ENCODE peak calls at places on chromosomes 6 and 20, in six cellular contexts. F, O, T, N, M and Z are unnamed samples.

GRCh38 chr6:64280569-64280968 is 645.0 kb downstream of the PHF3 start:
- DNase-seq in F (no peak), O (peak; percentile 29), T (no peak), N (no peak), M (peak; percentile 6), Z (peak; percentile 10)

GRCh38 chr20:46483879-46484278 is 29.5 kb downstream of the ZNF334 start:
- DNase-seq in F (no peak), O (no peak), T (no peak), N (no peak), M (no peak), Z (no peak)

GRCh38 chr6:166559211-166559610 is 27.3 kb downstream of the RAMACL start:
- DNase-seq in F (no peak), O (no peak), T (no peak), N (no peak), M (no peak), Z (no peak)

GRCh38 chr20:44264287-44264686 is 17.2 kb downstream of the GDAP1L1 start:
- DNase-seq in F (no peak), O (no peak), T (no peak), N (no peak), M (no peak), Z (no peak)

GRCh38 chr6:108650781-108651180 is 90.1 kb downstream of the FOXO3 start:
- DNase-seq in F (no peak), O (peak; percentile 26), T (no peak), N (no peak), M (no peak), Z (no peak)

GRCh38 chr20:2101057-2101934 is at the start of gene STK35:
- DNase-seq in F (peak; percentile 81), O (peak; percentile 87), T (no peak), N (peak; percentile 27), M (peak; percentile 86), Z (peak; percentile 82)

GRCh38 chr6:142635130-142635529 is 309.8 kb downstream of the HIVEP2 start:
- DNase-seq in F (no peak), O (no peak), T (no peak), N (no peak), M (no peak), Z (no peak)

GRCh38 chr20:46564241-46564957 is 13.9 kb upstream of the OCSTAMP start:
- DNase-seq in F (no peak), O (no peak), T (no peak), N (no peak), M (no peak), Z (no peak)

GRCh38 chr6:41306187-41306854 is 19.8 kb upstream of the TREM1 start:
- DNase-seq in F (no peak), O (peak; percentile 69), T (no peak), N (no peak), M (peak; percentile 52), Z (peak; percentile 57)

GRCh38 chr6:130749402-130749801 is 77.8 kb upstream of the SMLR1 start:
- DNase-seq in F (no peak), O (peak; percentile 13), T (no peak), N (no peak), M (peak; percentile 5), Z (no peak)

GRCh38 chr6:18509871-18510643 is 122.9 kb downstream of the RNF144B start:
- DNase-seq in F (no peak), O (no peak), T (no peak), N (no peak), M (no peak), Z (no peak)

GRCh38 chr6:73610444-73611275 is 43.1 kb downstream of the SLC17A5 start:
- DNase-seq in F (no peak), O (peak; percentile 50), T (no peak), N (no peak), M (peak; percentile 38), Z (peak; percentile 47)

GRCh38 chr20:61176874-61177273 is 75.2 kb upstream of the CDH4 start:
- DNase-seq in F (no peak), O (no peak), T (no peak), N (no peak), M (no peak), Z (no peak)

GRCh38 chr6:161186173-161186769 is 87.6 kb downstream of the AGPAT4 start:
- DNase-seq in F (no peak), O (no peak), T (peak; percentile 88), N (no peak), M (peak; percentile 18), Z (no peak)

GRCh38 chr20:50304883-50305635 is 114.4 kb downstream of the CEBPB start:
- DNase-seq in F (no peak), O (no peak), T (peak; percentile 69), N (no peak), M (no peak), Z (no peak)

GRCh38 chr6:113645576-113645970 is 211.6 kb upstream of the MARCKS start:
- DNase-seq in F (no peak), O (peak; percentile 78), T (no peak), N (no peak), M (peak; percentile 65), Z (no peak)

GRCh38 chr6:26199773-26200728 is 112.8 kb downstream of the HFE start:
- DNase-seq in F (no peak), O (no peak), T (peak; percentile 64), N (no peak), M (no peak), Z (no peak)

GRCh38 chr6:35173068-35174042 is 32.2 kb upstream of the TCP11 start:
- DNase-seq in F (no peak), O (peak; percentile 37), T (no peak), N (no peak), M (no peak), Z (no peak)

GRCh38 chr6:2921520-2922115 is 18.5 kb upstream of the SERPINB9 start:
- DNase-seq in F (no peak), O (no peak), T (no peak), N (no peak), M (no peak), Z (no peak)

GRCh38 chr6:89951574-89952360 is 57.5 kb downstream of the GJA10 start:
- DNase-seq in F (no peak), O (no peak), T (no peak), N (no peak), M (no peak), Z (no peak)
- TF ChIP-seq CTCF in F (no peak), O (no peak), T (no peak), N (no peak), M (no peak), Z (no peak)

DNA sequence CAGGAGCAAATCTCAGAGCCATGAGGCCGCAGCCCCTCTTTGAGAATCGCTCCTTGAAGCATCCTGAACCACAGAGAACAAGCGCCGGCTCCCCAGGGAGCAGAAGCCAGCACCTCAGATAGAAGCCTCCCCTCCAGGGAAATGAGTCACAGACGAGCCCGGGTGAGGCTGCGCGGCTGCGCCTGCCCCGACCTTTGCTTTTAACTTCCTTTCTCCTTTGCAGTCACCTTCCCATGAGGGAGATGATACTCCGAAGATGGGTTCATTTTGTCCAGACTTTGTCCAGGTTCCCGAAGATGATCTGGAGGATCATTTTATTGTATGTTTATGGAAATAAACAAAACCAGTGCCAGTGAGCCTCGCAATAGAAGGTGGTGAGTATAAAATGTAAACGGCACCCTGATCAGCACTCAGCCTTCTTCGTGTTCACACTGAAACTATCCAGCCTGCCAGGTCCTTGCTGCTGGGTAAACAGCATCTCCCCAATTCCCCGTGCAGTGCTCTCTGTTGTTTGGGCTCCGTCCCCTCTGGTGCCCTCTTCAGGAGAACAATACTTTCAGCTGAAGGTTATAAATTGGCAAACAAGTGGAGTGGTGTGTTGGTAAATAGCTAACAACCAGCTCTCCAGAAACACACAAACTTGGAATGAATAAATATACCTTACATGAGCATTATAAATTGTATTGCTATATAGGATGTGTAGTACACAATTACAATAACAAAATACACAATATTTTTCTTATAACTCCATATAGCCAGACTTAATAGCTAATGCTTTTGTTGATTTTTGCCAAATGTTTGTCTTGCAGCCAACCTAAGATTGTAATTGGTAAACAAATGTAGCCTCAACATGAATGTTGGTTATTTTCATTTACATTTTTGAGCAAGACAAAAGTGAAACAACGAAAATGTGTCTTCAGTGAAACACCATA is 41.4 kb upstream of the TMEM181 start:
- DNase-seq in F (no peak), O (peak; percentile 93), T (no peak), N (peak; percentile 64), M (peak; percentile 72), Z (peak; percentile 81)
- TF ChIP-seq CTCF in F (peak; percentile 44), O (peak; percentile 68), T (peak; percentile 42), N (peak; percentile 62), M (peak; percentile 58), Z (peak; percentile 40)

DNA sequence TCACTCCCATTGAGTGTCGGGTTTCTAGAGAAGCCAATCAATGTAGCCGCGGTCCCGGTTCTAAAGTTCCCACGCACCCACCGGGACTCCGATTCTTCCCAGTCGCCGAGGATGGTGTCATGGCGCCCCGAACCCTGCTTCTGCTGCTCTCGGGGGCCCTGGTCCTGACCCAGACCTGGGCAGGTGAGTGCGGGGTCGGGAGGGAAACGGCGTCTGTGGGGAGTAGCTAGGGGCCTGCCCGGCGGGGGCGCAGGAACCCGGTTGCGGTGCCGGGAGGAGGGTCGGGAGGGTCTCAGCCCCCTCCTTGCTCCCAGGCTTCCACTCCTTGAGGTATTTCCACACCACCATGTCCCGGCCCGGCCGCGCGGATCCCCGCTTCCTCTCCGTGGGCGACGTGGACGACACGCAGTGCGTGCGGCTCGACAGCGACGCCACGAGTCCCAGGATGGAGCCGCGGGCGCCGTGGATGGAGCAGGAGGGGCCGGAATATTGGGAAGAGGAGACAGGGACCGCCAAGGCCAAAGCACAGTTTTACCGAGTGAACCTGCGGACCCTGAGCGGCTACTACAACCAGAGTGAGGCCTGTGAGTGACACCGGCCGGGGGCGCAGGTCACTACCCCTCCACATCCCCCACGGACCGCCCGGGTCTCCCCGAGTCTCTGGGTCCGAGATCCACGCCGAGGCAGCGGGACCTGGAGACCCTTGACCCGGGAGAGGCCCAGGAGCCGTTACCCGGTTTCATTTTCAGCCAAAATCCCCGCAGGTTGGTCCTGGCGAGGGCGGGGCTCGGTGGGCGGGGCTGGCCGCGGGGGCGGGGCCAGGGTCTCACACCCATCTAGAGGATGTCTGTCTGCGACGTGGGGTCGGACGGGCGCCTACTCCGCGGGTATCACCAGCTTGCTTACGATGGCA is 35.2 kb upstream of the HLA-G start:
- DNase-seq in F (peak; percentile 68), O (peak; percentile 50), T (peak; percentile 88), N (no peak), M (no peak), Z (peak; percentile 66)
- TF ChIP-seq CTCF in F (peak; percentile 59), O (peak; percentile 48), T (peak; percentile 73), N (peak; percentile 19), M (peak; percentile 21), Z (peak; percentile 10)

GRCh38 chr6:79201127-79201526 is 33.4 kb downstream of the HMGN3 start:
- DNase-seq in F (no peak), O (no peak), T (no peak), N (no peak), M (no peak), Z (no peak)
- TF ChIP-seq CTCF in F (no peak), O (no peak), T (no peak), N (no peak), M (no peak), Z (no peak)

GRCh38 chr6:83536647-83537589 is 24.6 kb downstream of the PRSS35 start:
- DNase-seq in F (no peak), O (no peak), T (no peak), N (no peak), M (no peak), Z (no peak)
- TF ChIP-seq CTCF in F (no peak), O (no peak), T (no peak), N (no peak), M (no peak), Z (no peak)

DNA sequence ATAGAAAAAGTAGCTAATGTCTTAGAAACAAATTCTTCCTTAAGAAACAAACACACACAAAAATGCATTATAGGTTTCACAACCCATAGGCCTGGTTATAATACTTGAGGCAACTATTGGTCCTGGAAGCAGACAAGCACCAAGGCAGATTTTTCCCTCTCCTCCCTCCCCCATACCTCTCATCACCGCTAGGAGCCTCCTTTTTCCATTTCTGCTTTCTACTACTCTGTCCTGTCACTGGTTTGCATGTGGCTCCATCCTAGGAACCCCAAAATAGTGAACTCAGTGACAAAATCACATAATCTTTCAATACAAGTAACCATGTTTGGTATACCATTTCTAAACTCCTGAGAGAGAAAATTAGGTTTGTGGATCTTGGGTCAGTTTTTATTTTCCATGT is 66.1 kb downstream of the HMGCLL1 start:
- DNase-seq in F (no peak), O (no peak), T (no peak), N (no peak), M (no peak), Z (no peak)
- TF ChIP-seq CTCF in F (no peak), O (peak; percentile 13), T (no peak), N (peak; percentile 20), M (no peak), Z (no peak)